ENCODE peak calls at places on chromosomes 6 and 20, in four cellular contexts. A is K562, G is thoracic aorta, X is A673. N is an unnamed sample.
A peak's percentile ranks its signal among the peaks of the same experiment; 100 is the strongest.

GRCh38 chr20:31721408-31722332 is 998 bp downstream of the BCL2L1 start:
- DNase-seq in X (no peak), G (no peak), A (no peak), N (no peak)

GRCh38 chr20:53778041-53778516 is 184.4 kb upstream of the ZNF217 start:
- DNase-seq in X (no peak), G (no peak), A (no peak), N (no peak)

GRCh38 chr20:15763344-15763743 is 809.9 kb downstream of the KIF16B start:
- DNase-seq in X (no peak), G (no peak), A (no peak), N (no peak)

GRCh38 chr6:159973951-159974350 is 5.1 kb downstream of the IGF2R start:
- DNase-seq in A (no peak), X (peak; percentile 45), G (no peak), N (no peak)

GRCh38 chr6:106477790-106478189 is 117.3 kb downstream of the CRYBG1 start:
- DNase-seq in A (no peak), X (peak; percentile 32), G (no peak), N (peak; percentile 34)

GRCh38 chr20:59785986-59786753 is 147.3 kb downstream of the SYCP2 start:
- DNase-seq in A (no peak), X (no peak), G (no peak), N (no peak)

GRCh38 chr20:33255005-33255404 is 19.2 kb downstream of the BPIFA1 start:
- DNase-seq in A (no peak), X (no peak), G (no peak), N (no peak)

GRCh38 chr6:30981942-30982772 is 1.4 kb upstream of the MUC21 start:
- DNase-seq in A (peak; percentile 43), G (no peak), X (peak; percentile 79), N (no peak)

GRCh38 chr20:43040427-43040826 is 149.3 kb downstream of the PTPRT start:
- DNase-seq in A (peak; percentile 28), G (no peak), X (peak; percentile 31), N (peak; percentile 1)

GRCh38 chr20:36090223-36090622 is 64.3 kb upstream of the EPB41L1 start:
- DNase-seq in G (no peak), X (no peak), A (no peak), N (no peak)

GRCh38 chr20:58712116-58712822 is 19.7 kb downstream of the NPEPL1 start:
- DNase-seq in A (no peak), G (no peak), X (no peak), N (no peak)

GRCh38 chr6:43125555-43125954 is 45.5 kb upstream of the SRF start:
- DNase-seq in X (no peak), G (no peak), A (no peak), N (no peak)

GRCh38 chr6:109235639-109236038 is 140.3 kb downstream of the CEP57L1 start:
- DNase-seq in A (no peak), G (no peak), X (no peak), N (no peak)

GRCh38 chr6:5762561-5762968 is 244.2 kb downstream of the NRN1 start:
- DNase-seq in A (no peak), X (no peak), G (no peak), N (no peak)
- H3K27ac ChIP-seq in A (no peak overlapping the region), X (peak overlapping the region; percentile 12), G (peak overlapping the region; percentile 50), N (no peak overlapping the region)

DNA sequence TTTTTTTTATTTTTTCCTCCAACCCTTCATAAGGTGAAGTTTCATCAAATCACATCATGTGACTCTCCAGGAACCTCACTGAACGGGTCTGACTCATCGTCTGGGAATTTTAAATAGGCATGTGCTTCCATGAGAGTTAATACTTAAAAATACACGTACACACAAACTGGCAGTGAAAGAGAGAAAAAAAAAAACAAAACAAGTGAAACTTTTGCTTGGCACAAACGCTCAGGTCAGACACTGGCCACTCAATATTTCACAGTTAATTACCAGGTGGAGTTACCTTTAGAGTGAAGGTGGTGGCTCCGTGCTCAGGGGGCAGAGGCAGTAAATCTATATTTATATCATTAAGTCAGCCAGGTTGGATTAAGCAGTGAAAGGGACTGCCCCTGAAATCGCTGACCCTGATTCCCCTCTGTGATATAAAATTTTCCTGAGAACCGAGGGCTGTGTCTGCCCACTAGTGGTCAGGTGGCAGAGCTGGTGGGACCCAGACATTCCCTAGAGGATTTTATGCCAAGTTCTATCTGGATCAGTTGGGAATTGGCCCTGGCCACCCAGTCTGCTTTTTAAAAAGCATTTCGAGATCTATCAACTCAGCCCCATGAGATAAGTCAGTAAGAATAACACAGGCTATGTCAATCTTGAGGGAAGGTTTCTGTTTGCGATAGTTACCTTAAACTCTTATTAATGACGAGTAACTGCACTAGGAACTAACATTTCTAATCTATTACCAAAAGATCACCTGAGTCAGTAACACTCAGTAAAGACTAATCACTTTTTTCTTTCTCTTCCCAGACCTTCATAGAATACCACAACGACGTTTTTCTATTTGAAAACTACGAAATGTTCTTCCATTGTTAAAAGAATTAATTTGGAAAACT is 259.1 kb downstream of the HDGFL1 start:
- DNase-seq in G (peak; percentile 10), A (peak; percentile 12), X (peak; percentile 90), N (peak; percentile 61)
- H3K27ac ChIP-seq in G (peak overlapping the region; percentile 86), A (no peak overlapping the region), X (no peak overlapping the region), N (no peak overlapping the region)

DNA sequence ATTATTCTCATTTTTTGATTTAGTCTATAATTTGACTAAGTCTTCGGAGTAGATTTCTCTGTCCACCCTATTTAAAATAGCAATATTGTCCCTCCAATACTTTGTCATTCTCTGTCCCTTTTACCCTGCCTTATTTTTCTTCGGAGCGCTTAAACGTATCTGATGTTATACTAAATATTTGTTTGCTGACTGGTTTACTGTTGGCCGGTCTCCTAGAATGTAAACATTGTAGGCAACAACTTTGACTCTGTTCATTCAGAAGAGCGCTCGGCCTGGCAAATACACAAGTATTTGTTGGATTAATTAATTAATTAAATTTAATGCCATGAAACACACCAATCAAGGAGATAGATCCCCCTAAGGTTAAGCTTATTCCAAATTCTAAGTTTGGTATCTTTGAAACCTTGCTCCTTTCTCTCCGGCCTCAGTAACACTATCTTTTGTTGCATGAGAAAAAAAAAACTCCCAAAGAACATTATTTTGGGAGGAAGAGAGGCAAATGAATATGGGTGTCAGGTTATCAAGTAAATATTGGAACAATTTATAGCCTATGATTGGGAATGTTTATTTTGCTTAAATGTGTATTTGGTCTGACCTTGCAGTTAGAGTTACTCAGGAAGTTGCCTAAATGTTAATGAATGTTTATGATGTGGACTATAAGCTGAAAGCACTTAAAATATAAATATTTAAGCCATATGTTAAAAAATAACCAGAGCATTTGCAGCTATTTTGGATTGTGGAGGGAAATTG is 231.1 kb downstream of the SOX4 start:
- DNase-seq in A (no peak), X (no peak), G (no peak), N (no peak)
- H3K27ac ChIP-seq in A (no peak overlapping the region), X (no peak overlapping the region), G (no peak overlapping the region), N (no peak overlapping the region)

GRCh38 chr6:79240509-79240908 is 6.0 kb upstream of the HMGN3 start:
- DNase-seq in X (no peak), A (no peak), G (no peak), N (no peak)
- H3K27ac ChIP-seq in X (no peak overlapping the region), A (no peak overlapping the region), G (no peak overlapping the region), N (no peak overlapping the region)

GRCh38 chr6:143803769-143804540 is 39.2 kb upstream of the LTV1 start:
- DNase-seq in G (no peak), X (no peak), A (no peak), N (no peak)

GRCh38 chr6:143807103-143807425 is 36.1 kb upstream of the LTV1 start:
- DNase-seq in G (no peak), A (no peak), X (no peak), N (no peak)

GRCh38 chr6:143804835-143805239 is 38.3 kb upstream of the LTV1 start:
- DNase-seq in X (no peak), G (no peak), A (peak; percentile 62), N (no peak)

GRCh38 chr6:143805832-143806281 is 37.3 kb upstream of the LTV1 start:
- DNase-seq in X (no peak), A (no peak), G (no peak), N (no peak)

GRCh38 chr6:143806282-143807102 is 36.6 kb upstream of the LTV1 start:
- DNase-seq in A (peak; percentile 80), G (no peak), X (no peak), N (no peak)
- H3K27ac ChIP-seq in A (peak overlapping the region; percentile 84), G (peak overlapping the region; percentile 74), X (no peak overlapping the region), N (no peak overlapping the region)

GRCh38 chr6:168584251-168584650 is 143.3 kb downstream of the SMOC2 start:
- DNase-seq in G (no peak), A (no peak), X (no peak), N (no peak)
- H3K27ac ChIP-seq in G (peak overlapping the region; percentile 66), A (no peak overlapping the region), X (no peak overlapping the region), N (no peak overlapping the region)

GRCh38 chr6:148502773-148503135 is 160.1 kb downstream of the SASH1 start:
- DNase-seq in G (no peak), A (no peak), X (no peak), N (no peak)
- H3K27ac ChIP-seq in G (peak overlapping the region; percentile 92), A (no peak overlapping the region), X (no peak overlapping the region), N (no peak overlapping the region)

GRCh38 chr20:44392776-44393607 is 37.5 kb downstream of the HNF4A start:
- DNase-seq in G (no peak), X (no peak), A (no peak), N (no peak)
- H3K27ac ChIP-seq in G (no peak overlapping the region), X (no peak overlapping the region), A (no peak overlapping the region), N (no peak overlapping the region)